ENCODE peak calls at places on chromosome 15, in eight cellular contexts. B, H, Y, C, D, W, L and J are unnamed samples.

GRCh38 chr15:45457215-45457614 is 65.3 kb downstream of the SLC30A4 start:
- DNase-seq in B (no peak), H (no peak), Y (no peak), C (no peak), D (no peak), W (no peak), L (no peak), J (no peak)

GRCh38 chr15:78955355-78955754 is 10.5 kb upstream of the CTSH start:
- DNase-seq in B (no peak), H (no peak), Y (no peak), C (no peak), D (no peak), W (no peak), L (no peak), J (no peak)

GRCh38 chr15:70264014-70264492 is 166.3 kb upstream of the TLE3 start:
- DNase-seq in B (no peak), H (no peak), Y (no peak), C (no peak), D (peak), W (no peak), L (no peak), J (peak)

GRCh38 chr15:58569455-58569854 is 137.7 kb downstream of the LIPC start:
- DNase-seq in B (no peak), H (no peak), Y (no peak), C (no peak), D (no peak), W (no peak), L (no peak), J (no peak)

GRCh38 chr15:29183071-29183831 is 86.4 kb downstream of the NSMCE3 start:
- DNase-seq in B (no peak), H (no peak), Y (no peak), C (peak), D (no peak), W (no peak), L (no peak), J (no peak)

GRCh38 chr15:31486906-31487695 is 160.5 kb downstream of the KLF13 start:
- DNase-seq in B (no peak), H (peak), Y (no peak), C (no peak), D (no peak), W (no peak), L (peak), J (no peak)

GRCh38 chr15:29114277-29115092 is 155.1 kb downstream of the NSMCE3 start:
- DNase-seq in B (no peak), H (no peak), Y (no peak), C (no peak), D (no peak), W (no peak), L (no peak), J (no peak)

GRCh38 chr15:31930967-31931366 is 99.3 kb upstream of the CHRNA7 start:
- DNase-seq in B (no peak), H (no peak), Y (no peak), C (no peak), D (no peak), W (no peak), L (no peak), J (no peak)

GRCh38 chr15:63896336-63897115 is 62.8 kb upstream of the HERC1 start:
- DNase-seq in B (no peak), H (no peak), Y (no peak), C (peak), D (no peak), W (no peak), L (peak), J (no peak)

GRCh38 chr15:61205427-61205826 is 23.7 kb downstream of the RORA start:
- DNase-seq in B (no peak), H (no peak), Y (no peak), C (no peak), D (no peak), W (no peak), L (no peak), J (no peak)

GRCh38 chr15:45665261-45665660 is 30.4 kb downstream of the SQOR start:
- DNase-seq in B (no peak), H (no peak), Y (no peak), C (no peak), D (no peak), W (no peak), L (no peak), J (no peak)

GRCh38 chr15:59686389-59686788 is 2.7 kb downstream of the BNIP2 start:
- DNase-seq in B (no peak), H (no peak), Y (no peak), C (no peak), D (no peak), W (no peak), L (no peak), J (no peak)

GRCh38 chr15:100721758-100722550 is 119.6 kb downstream of the ASB7 start:
- DNase-seq in B (peak), H (peak), Y (peak), C (peak), D (no peak), W (peak), L (no peak), J (no peak)

GRCh38 chr15:60795889-60796288 is 316.9 kb upstream of the ICE2 start:
- DNase-seq in B (no peak), H (no peak), Y (no peak), C (no peak), D (no peak), W (no peak), L (no peak), J (no peak)

GRCh38 chr15:65466901-65467300 is 44.2 kb upstream of the IGDCC4 start:
- DNase-seq in B (no peak), H (no peak), Y (no peak), C (no peak), D (no peak), W (no peak), L (no peak), J (no peak)

GRCh38 chr15:69862540-69862939 is 235.2 kb downstream of the TLE3 start:
- DNase-seq in B (no peak), H (no peak), Y (no peak), C (no peak), D (no peak), W (no peak), L (no peak), J (no peak)

GRCh38 chr15:40217166-40217785 is 21.6 kb upstream of the PAK6 start:
- DNase-seq in B (peak), H (peak), Y (peak), C (peak), D (peak), W (peak), L (no peak), J (no peak)

GRCh38 chr15:70742928-70743327 is 20.4 kb downstream of the UACA start:
- DNase-seq in B (no peak), H (no peak), Y (no peak), C (no peak), D (no peak), W (no peak), L (no peak), J (no peak)

DNA sequence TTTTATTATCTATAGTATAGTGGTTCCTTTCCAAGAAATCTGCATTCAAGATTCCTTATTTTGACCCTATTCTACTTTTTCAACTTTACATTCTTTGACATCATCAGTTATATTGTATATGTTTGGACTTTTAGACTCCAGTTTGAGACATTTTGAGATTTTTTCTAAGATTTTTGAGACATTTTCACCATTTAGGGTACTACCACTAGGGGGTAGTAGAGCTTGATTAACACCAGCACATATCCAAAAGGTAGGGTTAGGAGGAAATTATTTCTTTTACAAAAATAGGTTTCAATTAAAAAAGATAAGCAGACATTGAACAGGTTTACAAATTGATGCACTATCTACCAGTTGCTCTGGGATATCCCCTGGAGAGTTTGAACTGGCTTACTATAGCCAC is 262.5 kb downstream of the SCAPER start:
- DNase-seq in B (no peak), H (no peak), Y (no peak), C (no peak), D (no peak), W (no peak), L (no peak), J (no peak)
- TF ChIP-seq CTCF in B (peak), H (no peak), Y (peak), C (peak), D (peak), W (peak), L (no peak), J (peak)

GRCh38 chr15:33871911-33872760 is 96.2 kb upstream of the CHRM5 start:
- DNase-seq in B (no peak), H (no peak), Y (no peak), C (no peak), D (no peak), W (no peak), L (no peak), J (no peak)
- TF ChIP-seq CTCF in B (no peak), H (no peak), Y (no peak), C (no peak), D (no peak), W (no peak), L (no peak), J (no peak)

DNA sequence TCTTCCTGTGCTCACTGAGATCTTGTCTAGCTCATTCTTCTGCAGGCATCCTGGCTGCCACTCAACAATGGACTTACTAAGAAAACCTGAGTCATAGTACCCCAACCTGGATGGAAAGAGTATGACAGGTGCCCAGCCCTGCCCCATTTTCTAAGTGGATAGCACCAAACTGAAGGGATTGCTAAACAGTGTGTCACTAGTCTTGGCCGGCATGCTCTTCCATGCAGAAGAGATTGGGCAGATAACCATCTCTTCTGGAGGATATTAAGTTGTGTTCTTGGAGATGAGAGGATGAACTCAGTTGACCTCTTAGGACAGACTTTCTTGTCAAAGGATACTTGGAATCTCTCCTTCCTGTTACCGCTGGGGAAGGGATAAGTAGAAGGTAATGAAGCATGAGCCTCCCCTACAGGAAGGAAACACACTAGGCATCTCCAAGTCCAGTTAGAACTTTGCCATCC is 797.5 kb downstream of the AGBL1 start:
- DNase-seq in B (no peak), H (no peak), Y (no peak), C (no peak), D (no peak), W (no peak), L (no peak), J (no peak)
- TF ChIP-seq CTCF in B (no peak), H (no peak), Y (no peak), C (no peak), D (no peak), W (no peak), L (no peak), J (no peak)

GRCh38 chr15:81222007-81222406 is 25.3 kb downstream of the IL16 start:
- DNase-seq in B (no peak), H (no peak), Y (no peak), C (no peak), D (no peak), W (no peak), L (no peak), J (no peak)
- TF ChIP-seq CTCF in B (no peak), H (no peak), Y (no peak), C (no peak), D (no peak), W (no peak), L (no peak), J (no peak)

GRCh38 chr15:88897456-88898194 is 2.3 kb upstream of the HAPLN3 start:
- DNase-seq in B (no peak), H (peak), Y (peak), C (peak), D (peak), W (no peak), L (peak), J (peak)
- TF ChIP-seq CTCF in B (peak), H (peak), Y (peak), C (peak), D (peak), W (peak), L (peak), J (no peak)

DNA sequence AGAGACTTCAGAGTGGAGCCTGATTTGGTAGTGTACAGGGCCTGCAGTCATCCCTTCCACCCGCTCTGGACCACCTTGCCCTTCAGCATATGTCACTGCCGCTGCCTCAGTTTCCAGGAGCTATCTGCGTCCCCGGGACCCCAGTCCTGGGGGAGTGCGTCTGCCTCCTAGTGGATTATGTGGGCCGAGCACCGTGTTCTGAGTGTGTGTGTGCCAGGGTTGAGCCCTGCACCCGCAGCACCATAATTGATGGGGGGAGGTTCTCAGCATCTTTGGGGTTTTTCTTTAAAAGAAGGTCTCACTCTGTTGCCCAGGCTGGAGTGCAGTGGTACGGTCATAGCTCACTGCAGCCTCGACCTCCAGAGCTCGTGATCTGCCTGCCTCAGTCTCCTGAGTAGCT is 33.6 kb downstream of the CD276 start:
- DNase-seq in B (no peak), H (no peak), Y (no peak), C (no peak), D (no peak), W (no peak), L (no peak), J (no peak)
- TF ChIP-seq CTCF in B (no peak), H (no peak), Y (no peak), C (peak), D (peak), W (peak), L (no peak), J (no peak)

GRCh38 chr15:23467110-23467600 is 20.1 kb upstream of the GOLGA6L2 start:
- DNase-seq in B (peak), H (no peak), Y (no peak), C (peak), D (no peak), W (peak), L (no peak), J (no peak)
- TF ChIP-seq CTCF in B (peak), H (peak), Y (peak), C (peak), D (peak), W (no peak), L (peak), J (peak)

GRCh38 chr15:76993114-76993715 is 1.7 kb upstream of the PSTPIP1 start:
- DNase-seq in B (no peak), H (no peak), Y (no peak), C (no peak), D (no peak), W (no peak), L (peak), J (peak)
- TF ChIP-seq CTCF in B (no peak), H (no peak), Y (no peak), C (no peak), D (no peak), W (no peak), L (no peak), J (no peak)

DNA sequence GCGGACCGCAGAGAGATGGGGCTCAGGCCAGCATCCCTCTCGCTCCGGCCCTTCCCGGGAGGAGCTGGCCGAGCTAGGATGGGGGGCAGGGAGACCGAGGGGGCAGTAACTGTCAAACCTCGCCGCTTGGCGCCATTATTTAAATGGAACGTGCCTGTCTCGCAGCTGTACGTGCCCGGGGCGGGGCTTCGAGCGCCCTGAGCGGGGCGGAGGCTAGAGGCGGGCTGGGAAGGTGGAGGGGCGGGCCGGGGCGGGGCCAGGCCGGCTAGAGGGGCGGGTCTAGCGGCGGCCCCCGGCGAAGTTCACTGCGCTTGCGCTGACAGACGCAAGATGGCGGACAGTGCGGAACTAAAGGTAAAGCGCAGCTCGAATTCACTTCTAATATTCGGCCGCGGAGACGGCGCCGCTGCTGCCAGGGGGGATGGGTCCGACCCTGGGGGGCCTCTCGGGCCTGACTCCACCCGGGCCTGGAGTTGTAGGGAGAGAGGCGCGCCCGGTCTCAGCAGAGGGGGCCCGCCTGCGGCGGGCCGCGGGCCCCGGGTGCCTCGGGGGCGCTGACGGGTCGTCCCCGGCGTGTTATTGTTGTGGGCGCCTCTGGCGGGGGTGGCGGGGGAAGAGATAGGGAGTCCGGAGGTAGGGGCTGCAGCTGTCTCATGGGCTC is at the start of gene PIAS1:
- DNase-seq in B (peak), H (peak), Y (peak), C (peak), D (peak), W (peak), L (peak), J (peak)
- TF ChIP-seq CTCF in B (no peak), H (no peak), Y (peak), C (peak), D (no peak), W (no peak), L (peak), J (no peak)